ENCODE peak calls at places on chromosomes 4 and X, in six cellular contexts. R, M, H, Y, J and E are unnamed samples.

GRCh38 chrX:149984411-149984810 is 46.1 kb upstream of the EOLA2 start:
- DNase-seq in R (no peak), M (no peak), H (no peak), Y (no peak), J (no peak), E (no peak)

GRCh38 chrX:151754042-151754419 is 19.5 kb downstream of the CNGA2 start:
- DNase-seq in R (peak), M (no peak), H (no peak), Y (peak), J (no peak), E (no peak)

GRCh38 chr4:25424539-25425228 is 47.6 kb downstream of the ANAPC4 start:
- DNase-seq in R (peak), M (no peak), H (no peak), Y (no peak), J (no peak), E (no peak)

GRCh38 chrX:63713510-63713909 is 71.5 kb downstream of the ARHGEF9 start:
- DNase-seq in R (peak), M (no peak), H (no peak), Y (no peak), J (no peak), E (peak)

GRCh38 chr4:7970031-7970946 is 30.6 kb upstream of the AFAP1 start:
- DNase-seq in R (no peak), M (peak), H (no peak), Y (peak), J (no peak), E (no peak)

GRCh38 chrX:113512700-113513395 is 672.2 kb upstream of the AMOT start:
- DNase-seq in R (no peak), M (no peak), H (no peak), Y (no peak), J (no peak), E (no peak)

GRCh38 chr4:61540944-61541343 is 340.8 kb downstream of the ADGRL3 start:
- DNase-seq in R (no peak), M (peak), H (no peak), Y (no peak), J (no peak), E (no peak)

GRCh38 chrX:105695451-105695850 is 126.9 kb upstream of the NRK start:
- DNase-seq in R (no peak), M (no peak), H (no peak), Y (no peak), J (no peak), E (no peak)

GRCh38 chrX:259692-260355 is 21.4 kb upstream of the PLCXD1 start:
- DNase-seq in R (peak), M (no peak), H (no peak), Y (peak), J (no peak), E (no peak)

GRCh38 chrX:5236096-5236495 is 992.6 kb downstream of the NLGN4X start:
- DNase-seq in R (no peak), M (no peak), H (no peak), Y (no peak), J (no peak), E (no peak)

GRCh38 chrX:153665726-153666306 is 7.8 kb downstream of the PNCK start:
- DNase-seq in R (no peak), M (no peak), H (no peak), Y (no peak), J (no peak), E (no peak)

GRCh38 chr4:118939169-118939779 is 50.6 kb downstream of the SYNPO2 start:
- DNase-seq in R (no peak), M (no peak), H (no peak), Y (no peak), J (no peak), E (no peak)

GRCh38 chrX:153668423-153669173 is 5.0 kb downstream of the PNCK start:
- DNase-seq in R (no peak), M (no peak), H (no peak), Y (no peak), J (no peak), E (no peak)

GRCh38 chrX:53795583-53795982 is 109.1 kb upstream of the HUWE1 start:
- DNase-seq in R (no peak), M (no peak), H (no peak), Y (no peak), J (no peak), E (no peak)

GRCh38 chrX:81174286-81174685 is 27.4 kb downstream of the HMGN5 start:
- DNase-seq in R (no peak), M (no peak), H (no peak), Y (no peak), J (peak), E (no peak)

GRCh38 chrX:150848914-150849365 is 49.5 kb downstream of the CD99L2 start:
- DNase-seq in R (peak), M (peak), H (peak), Y (no peak), J (peak), E (no peak)

GRCh38 chr4:61440306-61440705 is 240.2 kb downstream of the ADGRL3 start:
- DNase-seq in R (no peak), M (no peak), H (no peak), Y (no peak), J (no peak), E (no peak)

GRCh38 chrX:106932960-106933537 is 12.8 kb downstream of the CLDN2 start:
- DNase-seq in R (no peak), M (no peak), H (no peak), Y (no peak), J (no peak), E (no peak)

GRCh38 chr4:108168672-108169562 is at the start of gene LEF1:
- DNase-seq in R (no peak), M (peak), H (no peak), Y (peak), J (peak), E (peak)

GRCh38 chr4:1198070-1198844 is 25.9 kb upstream of the SPON2 start:
- DNase-seq in R (no peak), M (peak), H (no peak), Y (no peak), J (no peak), E (peak)

GRCh38 chr4:141415651-141416050 is 195.0 kb downstream of the ZNF330 start:
- DNase-seq in R (no peak), M (no peak), H (no peak), Y (no peak), J (no peak), E (no peak)

GRCh38 chrX:132411310-132411977 is 77.4 kb downstream of the MBNL3 start:
- DNase-seq in R (no peak), M (no peak), H (no peak), Y (no peak), J (no peak), E (peak)

GRCh38 chr4:185580699-185581098 is 45.4 kb upstream of the PDLIM3 start:
- DNase-seq in R (no peak), M (no peak), H (no peak), Y (no peak), J (no peak), E (no peak)

GRCh38 chrX:46912098-46912672 is at the start of gene JADE3:
- DNase-seq in R (peak), M (peak), H (peak), Y (peak), J (peak), E (peak)

GRCh38 chrX:93874554-93874953 is 200.5 kb downstream of the FAM133A start:
- DNase-seq in R (no peak), M (no peak), H (no peak), Y (no peak), J (peak), E (peak)

GRCh38 chr4:84501197-84501492 is 2.1 kb upstream of the NKX6-1 start:
- DNase-seq in R (no peak), M (no peak), H (no peak), Y (no peak), J (no peak), E (no peak)

GRCh38 chr4:131093303-131093702 is 1997.4 kb downstream of the C4orf33 start:
- DNase-seq in R (no peak), M (no peak), H (no peak), Y (no peak), J (no peak), E (no peak)

GRCh38 chrX:384861-385260 is 1.8 kb downstream of the PPP2R3B start:
- DNase-seq in R (no peak), M (no peak), H (no peak), Y (no peak), J (peak), E (no peak)

GRCh38 chrX:101206471-101206870 is 13.1 kb upstream of the DRP2 start:
- DNase-seq in R (no peak), M (no peak), H (no peak), Y (no peak), J (peak), E (no peak)

GRCh38 chr4:7719354-7720174 is 220.1 kb downstream of the AFAP1 start:
- DNase-seq in R (peak), M (peak), H (no peak), Y (no peak), J (peak), E (peak)

GRCh38 chr4:156896536-156896935 is 75.1 kb downstream of the PDGFC start:
- DNase-seq in R (no peak), M (no peak), H (no peak), Y (no peak), J (no peak), E (no peak)

GRCh38 chr4:82138376-82138775 is 235.4 kb downstream of the HNRNPD start:
- DNase-seq in R (no peak), M (no peak), H (no peak), Y (no peak), J (no peak), E (no peak)

DNA sequence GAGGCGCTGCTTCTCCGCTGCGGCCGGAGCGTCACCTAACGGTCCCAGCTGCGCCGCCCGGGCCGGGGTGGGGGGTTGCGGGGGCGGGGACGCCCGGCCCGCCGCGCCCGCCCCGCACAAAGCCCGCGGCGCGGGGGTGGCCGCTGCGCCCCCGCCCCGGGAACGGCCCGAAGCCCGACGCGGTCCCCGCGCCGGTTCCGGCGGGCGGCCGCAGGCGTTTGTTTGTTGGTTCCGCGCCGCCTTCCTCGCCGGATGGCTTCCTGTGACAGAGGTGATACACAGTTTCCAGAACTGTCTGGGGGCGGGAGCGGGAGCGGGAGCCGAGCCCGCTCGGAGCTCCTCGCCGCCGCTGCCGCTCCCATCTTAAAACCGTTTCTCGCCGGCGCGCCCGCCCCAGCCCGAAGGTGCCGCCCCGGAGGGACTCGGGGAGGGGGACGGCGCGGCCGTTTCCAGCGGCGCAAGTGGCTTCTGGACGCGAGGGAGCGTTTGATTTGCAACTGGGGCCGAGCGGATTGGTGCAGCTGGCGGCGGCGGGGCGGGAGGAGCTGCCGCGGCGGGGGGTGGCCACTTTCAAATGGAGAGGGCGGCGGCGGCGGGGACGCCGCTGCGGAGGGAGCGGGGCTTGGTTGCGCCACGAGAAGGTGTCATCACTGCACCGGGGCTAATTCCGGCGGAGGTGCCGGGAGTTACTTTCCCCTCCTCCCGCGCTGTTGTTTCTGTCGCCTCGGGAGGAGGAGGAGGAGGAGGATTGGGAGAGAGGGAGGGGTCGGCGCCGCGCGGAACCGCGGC is 2.3 kb downstream of the JADE1 start:
- DNase-seq in R (peak), M (peak), H (peak), Y (peak), J (peak), E (peak)
- TF ChIP-seq POLR2A in R (peak), M (peak), H (peak), Y (peak), J (peak), E (no peak)

GRCh38 chrX:43880439-43880838 is 1.8 kb downstream of the MAOB start:
- DNase-seq in R (no peak), M (no peak), H (no peak), Y (no peak), J (no peak), E (no peak)
- H3K4me3 ChIP-seq in R (peak), M (no peak), H (peak), Y (no peak), J (no peak), E (no peak)

DNA sequence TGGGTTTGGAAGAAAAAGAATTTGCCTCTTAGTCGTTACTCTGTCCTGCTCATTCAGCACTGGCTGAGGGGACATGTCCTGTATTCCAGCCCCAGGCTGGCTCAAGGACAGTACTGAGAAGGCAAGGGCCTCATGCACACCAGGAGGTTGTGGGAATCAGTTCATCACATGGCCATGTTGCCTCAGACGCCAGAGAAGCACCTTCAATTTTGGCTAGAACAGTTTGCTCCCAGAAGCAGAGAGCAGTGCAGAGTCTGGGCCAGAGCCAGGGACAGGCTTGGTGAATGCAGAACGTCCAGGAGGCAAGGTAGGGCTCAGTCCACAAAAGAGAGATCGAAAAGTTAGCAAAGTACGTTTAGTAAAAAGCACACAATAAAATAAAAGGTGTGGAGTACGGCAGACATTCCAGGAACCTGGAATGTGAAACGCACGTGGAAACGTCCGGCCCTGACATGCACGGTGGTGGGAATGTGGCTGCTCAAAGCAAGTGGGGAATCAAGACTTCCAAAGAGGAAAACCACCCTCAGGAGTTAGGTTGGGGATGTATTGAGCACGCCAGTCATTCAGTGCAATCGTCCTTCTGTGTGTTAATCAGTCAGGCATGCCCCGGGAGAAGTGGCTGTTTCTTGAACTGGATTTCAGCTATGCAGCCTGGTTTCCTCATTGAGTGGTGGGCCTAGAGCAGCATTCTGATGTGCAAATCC is 1.2 kb upstream of the SLC2A9 start:
- DNase-seq in R (peak), M (no peak), H (no peak), Y (no peak), J (no peak), E (no peak)
- H3K27ac ChIP-seq in R (peak), M (peak), H (peak), Y (no peak), J (no peak), E (peak)

GRCh38 chrX:56231706-56232105 is 450 bp upstream of the KLF8 start:
- DNase-seq in R (no peak), M (no peak), H (no peak), Y (no peak), J (no peak), E (no peak)

GRCh38 chrX:56233682-56234081 is 1.5 kb downstream of the KLF8 start:
- DNase-seq in R (no peak), M (peak), H (peak), Y (no peak), J (peak), E (peak)

GRCh38 chrX:56228914-56229313 is 3.2 kb upstream of the KLF8 start:
- DNase-seq in R (no peak), M (peak), H (no peak), Y (no peak), J (no peak), E (peak)

GRCh38 chrX:56233100-56233499 is 944 bp downstream of the KLF8 start:
- DNase-seq in R (no peak), M (no peak), H (no peak), Y (no peak), J (no peak), E (peak)

GRCh38 chrX:56232221-56233082 is at the start of gene KLF8:
- DNase-seq in R (no peak), M (peak), H (peak), Y (no peak), J (peak), E (peak)
- TF ChIP-seq POLR2A in R (no peak), M (no peak), H (no peak), Y (no peak), J (no peak), E (no peak)

DNA sequence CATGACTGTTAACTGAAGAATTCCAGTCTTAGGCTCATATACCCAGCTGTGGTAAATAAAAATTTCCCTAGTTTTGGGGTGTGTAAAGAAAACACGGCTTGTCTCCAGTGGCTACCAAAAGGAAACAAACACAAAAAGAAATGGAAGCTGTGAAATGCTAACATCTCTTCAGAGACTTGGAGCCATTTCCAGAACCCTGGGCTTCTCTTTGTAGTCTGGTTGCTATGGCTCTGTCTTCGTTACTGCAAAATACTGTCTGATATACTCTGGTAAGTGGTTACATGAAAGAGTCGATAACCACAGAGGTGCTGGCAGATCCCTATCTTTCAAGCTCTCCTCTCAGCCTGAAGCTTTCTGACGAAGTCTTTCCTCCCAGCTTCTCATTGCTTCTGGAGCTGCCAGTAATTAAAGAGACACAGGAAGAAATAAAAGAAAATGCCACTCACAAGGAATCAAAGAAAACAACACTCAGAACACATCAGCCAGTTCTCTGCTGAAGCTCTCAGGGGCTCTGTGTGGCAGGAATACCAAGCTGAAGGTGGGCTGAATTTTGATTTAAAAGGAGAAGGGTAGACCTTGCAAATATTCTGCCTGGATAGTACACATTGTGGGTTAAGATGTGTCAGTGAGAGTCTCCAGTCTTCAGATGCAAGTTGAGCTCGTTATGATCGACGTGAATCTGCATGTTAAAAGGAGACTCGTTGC is 107.5 kb upstream of the FAM9C start:
- DNase-seq in R (no peak), M (no peak), H (no peak), Y (no peak), J (no peak), E (no peak)
- H3K4me3 ChIP-seq in R (no peak), M (no peak), H (no peak), Y (no peak), J (no peak), E (no peak)

GRCh38 chr4:128877934-128878333 is 68.4 kb downstream of the JADE1 start:
- DNase-seq in R (no peak), M (no peak), H (no peak), Y (no peak), J (no peak), E (no peak)

GRCh38 chr4:128879283-128879682 is 69.8 kb downstream of the JADE1 start:
- DNase-seq in R (no peak), M (no peak), H (no peak), Y (no peak), J (no peak), E (no peak)

GRCh38 chr4:128876194-128876593 is 66.7 kb downstream of the JADE1 start:
- DNase-seq in R (no peak), M (no peak), H (no peak), Y (no peak), J (no peak), E (no peak)

GRCh38 chr4:128880662-128881061 is 71.2 kb downstream of the JADE1 start:
- DNase-seq in R (no peak), M (no peak), H (no peak), Y (no peak), J (no peak), E (no peak)

GRCh38 chr4:128879971-128880370 is 70.5 kb downstream of the JADE1 start:
- DNase-seq in R (no peak), M (no peak), H (no peak), Y (no peak), J (no peak), E (no peak)
- H3K27ac ChIP-seq in R (no peak), M (no peak), H (no peak), Y (no peak), J (no peak), E (no peak)

DNA sequence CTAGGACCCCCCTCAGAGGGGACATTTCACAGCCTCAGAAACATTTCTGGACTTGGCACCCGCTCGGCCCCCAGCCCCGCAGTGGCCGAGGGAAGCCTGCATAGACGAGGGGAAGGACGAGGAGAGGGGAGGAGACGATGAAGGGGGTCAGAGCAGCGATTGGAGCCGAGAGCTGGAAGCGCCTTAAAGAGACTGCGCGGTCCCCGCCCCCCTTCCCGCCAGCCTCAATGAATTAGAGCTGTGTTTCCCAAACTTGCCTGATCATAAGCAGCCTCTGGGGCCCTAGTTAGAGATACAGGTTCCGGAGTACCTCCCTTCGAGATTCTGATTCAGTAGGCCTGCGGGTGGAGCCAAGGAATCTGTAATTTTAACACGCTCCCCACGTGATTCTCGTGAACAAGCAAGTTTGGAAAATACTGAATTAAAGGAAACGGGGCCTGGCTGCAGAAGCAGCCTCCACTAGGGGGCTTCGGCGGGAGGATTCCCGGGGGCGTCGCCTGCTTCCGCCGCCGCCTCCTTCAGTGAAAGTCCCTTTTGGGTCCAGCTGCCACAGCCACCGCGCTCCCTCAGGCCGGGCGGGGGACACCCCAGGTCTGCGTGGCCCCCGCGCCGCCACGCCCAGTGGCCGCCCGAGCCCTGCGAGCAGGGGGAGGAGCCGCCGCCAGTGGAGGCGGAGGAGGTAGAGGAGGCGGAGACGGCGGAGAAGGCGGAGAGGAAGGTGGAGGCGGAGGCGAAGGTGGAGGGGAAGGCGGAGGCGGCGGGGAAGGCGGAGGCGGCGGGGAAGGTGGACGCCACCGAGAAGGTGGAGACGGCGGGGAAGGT is at the start of gene USP27X:
- DNase-seq in R (peak), M (peak), H (peak), Y (peak), J (peak), E (peak)
- TF ChIP-seq POLR2A in R (peak), M (peak), H (peak), Y (no peak), J (no peak), E (no peak)